ENCODE peak calls at places on chromosome 19, in seven cellular contexts. J is left cardiac atrium, B is GDM1, A is HuH-7.5, I is EL, M is cardiac muscle cell, K is GM03348. R is an unnamed sample.

GRCh38 chr19:46579286-46579944 is 21.7 kb upstream of the CALM3 start:
- DNase-seq in A (no peak), J (no peak), K (no peak), B (peak), I (peak), M (peak), R (no peak)

GRCh38 chr19:40612831-40613668 is 11.9 kb downstream of the LTBP4 start:
- DNase-seq in K (peak), A (no peak), I (peak), B (peak), M (peak), J (peak), R (peak)

GRCh38 chr19:52734340-52734892 is 428 bp downstream of the ZNF611 start:
- DNase-seq in A (peak), B (no peak), K (peak), M (peak), I (peak), J (peak), R (no peak)

GRCh38 chr19:16899566-16900075 is 10.8 kb downstream of the F2RL3 start:
- DNase-seq in A (peak), I (peak), J (peak), B (peak), K (peak), M (peak), R (no peak)

GRCh38 chr19:32674153-32674958 is 624 bp downstream of the ANKRD27 start:
- DNase-seq in J (no peak), K (no peak), B (no peak), I (no peak), A (no peak), M (no peak), R (no peak)

GRCh38 chr19:48354332-48354992 is 9.3 kb downstream of the TMEM143 start:
- DNase-seq in B (no peak), M (no peak), I (no peak), J (no peak), A (peak), K (no peak), R (no peak)

GRCh38 chr19:54436031-54436523 is 12.9 kb upstream of the LENG8 start:
- DNase-seq in M (no peak), B (no peak), J (no peak), K (no peak), I (no peak), A (no peak), R (no peak)

GRCh38 chr19:13195678-13196077 is 45.5 kb downstream of the IER2 start:
- DNase-seq in B (no peak), M (no peak), I (no peak), K (no peak), J (no peak), A (peak), R (peak)

GRCh38 chr19:30873691-30874090 is 475.5 kb downstream of the TSHZ3 start:
- DNase-seq in K (no peak), J (no peak), A (no peak), M (no peak), B (no peak), I (no peak), R (no peak)

GRCh38 chr19:55603581-55604292 is 1.7 kb upstream of the ZNF865 start:
- DNase-seq in B (no peak), I (no peak), M (no peak), J (no peak), K (no peak), A (no peak), R (no peak)

GRCh38 chr19:51712461-51713081 is 11.2 kb downstream of the HAS1 start:
- DNase-seq in K (no peak), I (peak), M (peak), A (peak), J (no peak), B (no peak), R (peak)

GRCh38 chr19:44865196-44865767 is 19.2 kb downstream of the NECTIN2 start:
- DNase-seq in I (no peak), K (no peak), A (no peak), M (no peak), J (no peak), B (no peak), R (no peak)

GRCh38 chr19:2546128-2547032 is 70.5 kb downstream of the GADD45B start:
- DNase-seq in B (no peak), A (peak), M (peak), J (peak), I (no peak), K (no peak), R (no peak)

GRCh38 chr19:6423499-6424189 is 967 bp downstream of the KHSRP start:
- DNase-seq in J (peak), K (peak), M (peak), I (peak), B (no peak), A (peak), R (no peak)

GRCh38 chr19:2497186-2497585 is 21.3 kb downstream of the GADD45B start:
- DNase-seq in K (no peak), I (no peak), B (no peak), J (no peak), A (no peak), M (no peak), R (no peak)

GRCh38 chr19:3821156-3821555 is 35.0 kb upstream of the MATK start:
- DNase-seq in J (no peak), M (no peak), I (no peak), K (no peak), A (peak), B (no peak), R (no peak)

GRCh38 chr19:39645800-39646411 is 9.8 kb upstream of the LGALS16 start:
- DNase-seq in J (no peak), A (no peak), K (peak), M (peak), B (no peak), I (peak), R (no peak)

R was measured in NCI-H1436.